ENCODE peak calls at places on chromosomes 1 and 21, in eight cellular contexts. A is stomach, N is endothelial cell of umbilical vein, D is K562, P is transverse colon, O is H1, U is HCT116, L is upper lobe of left lung. J is an unnamed sample.

GRCh38 chr1:1270813-1271212 is 2.8 kb downstream of the UBE2J2 start:
- DNase-seq in A (no peak), L (no peak), N (no peak), P (no peak), D (no peak), U (no peak), O (no peak), J (peak; percentile 72)

GRCh38 chr1:192545781-192546521 is 29.6 kb upstream of the RGS1 start:
- DNase-seq in L (no peak), O (no peak), P (no peak), D (no peak), U (no peak), A (no peak), N (peak; percentile 34), J (no peak)

GRCh38 chr1:23539698-23540266 is 8.7 kb upstream of the E2F2 start:
- DNase-seq in N (peak; percentile 93), A (peak; percentile 92), L (no peak), O (peak; percentile 95), U (peak; percentile 94), P (peak; percentile 95), D (peak; percentile 98), J (peak; percentile 95)

GRCh38 chr1:222043444-222044292 is 301.8 kb upstream of the DUSP10 start:
- DNase-seq in P (no peak), A (no peak), O (no peak), L (peak; percentile 25), U (no peak), D (no peak), N (no peak), J (no peak)

GRCh38 chr21:14923468-14923867 is 141.3 kb downstream of the NRIP1 start:
- DNase-seq in A (no peak), P (no peak), L (no peak), U (no peak), D (no peak), O (no peak), N (no peak), J (no peak)

GRCh38 chr1:6211731-6212130 is 5.8 kb downstream of the RNF207 start:
- DNase-seq in U (no peak), D (no peak), P (no peak), L (no peak), O (no peak), A (no peak), N (no peak), J (no peak)

GRCh38 chr1:226702318-226702956 is 36.6 kb downstream of the ITPKB start:
- DNase-seq in P (no peak), N (no peak), D (no peak), U (no peak), O (no peak), A (no peak), L (no peak), J (no peak)

GRCh38 chr1:145892486-145893087 is 6.9 kb upstream of the ANKRD35 start:
- DNase-seq in P (no peak), L (no peak), A (peak; percentile 79), O (no peak), U (no peak), N (peak; percentile 81), D (peak; percentile 74), J (no peak)

GRCh38 chr1:43452789-43453441 is 816 bp downstream of the HYI start:
- DNase-seq in O (no peak), N (peak; percentile 55), A (peak; percentile 49), L (no peak), P (no peak), D (peak; percentile 59), U (no peak), J (no peak)

GRCh38 chr1:36913016-36913415 is 121.3 kb downstream of the GRIK3 start:
- DNase-seq in N (no peak), P (no peak), D (no peak), A (no peak), U (no peak), O (no peak), L (no peak), J (no peak)

GRCh38 chr1:20008391-20008841 is 29.0 kb upstream of the PLA2G2A start:
- DNase-seq in O (no peak), A (no peak), D (peak; percentile 77), L (no peak), P (no peak), N (no peak), U (no peak), J (no peak)

GRCh38 chr1:34176830-34177613 is at the start of gene C1orf94:
- DNase-seq in L (peak; percentile 80), D (no peak), N (no peak), P (no peak), O (no peak), A (no peak), U (no peak), J (no peak)

GRCh38 chr1:159988006-159988405 is 34.0 kb upstream of the SLAMF9 start:
- DNase-seq in L (no peak), U (no peak), D (no peak), P (no peak), A (no peak), N (no peak), O (no peak), J (no peak)

GRCh38 chr21:25334046-25334730 is 273.1 kb downstream of the MRPL39 start:
- DNase-seq in U (no peak), P (no peak), N (no peak), A (no peak), O (no peak), D (no peak), L (no peak), J (no peak)

GRCh38 chr21:46325073-46325912 is 1.3 kb downstream of the PCNT start:
- DNase-seq in P (peak; percentile 57), L (peak; percentile 90), O (peak; percentile 31), N (peak; percentile 59), A (peak; percentile 37), U (peak; percentile 28), D (peak; percentile 89), J (peak; percentile 92)

GRCh38 chr1:28256197-28256827 is 3.0 kb upstream of the SESN2 start:
- DNase-seq in D (no peak), O (no peak), U (no peak), L (no peak), N (no peak), P (no peak), A (no peak), J (no peak)

GRCh38 chr1:230754831-230755230 is 7.6 kb downstream of the CAPN9 start:
- DNase-seq in O (no peak), D (peak; percentile 27), A (peak; percentile 80), U (no peak), L (no peak), P (no peak), N (no peak), J (peak; percentile 39)

GRCh38 chr1:164033782-164034181 is 525.2 kb upstream of the PBX1 start:
- DNase-seq in L (no peak), N (no peak), P (no peak), O (no peak), D (no peak), U (no peak), A (no peak), J (no peak)

GRCh38 chr1:125065821-125066180 is 3881.0 kb downstream of the SRGAP2C start:
- DNase-seq in L (peak; percentile 26), O (no peak), U (no peak), P (no peak), A (no peak), D (no peak), N (no peak), J (peak; percentile 27)
- H3K9me3 ChIP-seq in L (peaks cover 9% of the 10 kb centered on the region), O (peaks cover 26% of the 10 kb centered on the region), U (peaks cover 28% of the 10 kb centered on the region), P (peaks cover 3% of the 10 kb centered on the region), A (peaks cover 65% of the 10 kb centered on the region), D (no peaks in the 10 kb centered on the region), N (peaks cover 13% of the 10 kb centered on the region), J (peaks cover 33% of the 10 kb centered on the region)

GRCh38 chr1:151613275-151613867 is 1.5 kb downstream of the SNX27 start:
- DNase-seq in N (no peak), L (no peak), O (no peak), P (no peak), A (no peak), D (peak; percentile 36), U (no peak), J (no peak)
- TF ChIP-seq POLR2AphosphoS5 in N (no peak), L (no peak), O (no peak), P (no peak), A (no peak), D (no peak), U (no peak), J (no peak)

GRCh38 chr1:49552101-49552500 is 471.7 kb downstream of the AGBL4 start:
- DNase-seq in N (no peak), U (no peak), O (no peak), D (no peak), P (no peak), A (no peak), L (no peak), J (no peak)
- H3K9me3 ChIP-seq in N (peaks cover 5% of the 10 kb centered on the region), U (no peaks in the 10 kb centered on the region), O (peaks cover 51% of the 10 kb centered on the region), D (no peaks in the 10 kb centered on the region), P (no peaks in the 10 kb centered on the region), A (peaks cover 31% of the 10 kb centered on the region), L (no peaks in the 10 kb centered on the region), J (no peaks in the 10 kb centered on the region)

GRCh38 chr1:240341365-240342250 is 249.9 kb downstream of the FMN2 start:
- DNase-seq in L (no peak), A (no peak), D (no peak), U (no peak), N (no peak), P (no peak), O (no peak), J (no peak)

GRCh38 chr1:240338837-240339236 is 247.2 kb downstream of the FMN2 start:
- DNase-seq in U (no peak), L (peak; percentile 18), A (no peak), P (no peak), O (no peak), N (no peak), D (peak; percentile 21), J (no peak)

GRCh38 chr1:240342251-240342625 is 250.6 kb downstream of the FMN2 start:
- DNase-seq in U (no peak), A (no peak), O (no peak), L (no peak), D (no peak), N (no peak), P (no peak), J (no peak)

DNA sequence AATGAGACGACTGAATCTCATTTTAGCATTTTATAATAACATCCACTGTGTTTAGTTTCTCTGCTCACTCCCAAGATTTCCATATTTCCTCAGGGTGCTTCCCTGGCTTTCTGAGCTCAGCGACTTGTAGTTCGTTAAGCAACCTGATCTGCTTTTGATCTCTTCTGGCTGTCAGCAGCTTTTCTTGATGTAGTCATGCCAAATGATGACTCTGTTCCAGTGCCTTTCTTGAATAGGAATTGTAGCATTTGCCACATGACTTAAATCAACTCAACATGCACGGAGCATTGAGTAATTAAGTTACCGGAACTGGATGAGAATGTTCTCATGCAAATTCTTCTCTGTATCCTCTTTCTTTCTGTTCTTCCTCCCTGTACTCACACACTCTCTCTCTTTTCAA is 246.1 kb downstream of the FMN2 start:
- DNase-seq in A (no peak), U (no peak), P (no peak), L (no peak), D (no peak), O (no peak), N (no peak), J (no peak)
- TF ChIP-seq POLR2AphosphoS5 in A (no peak), U (no peak), P (peak; percentile 78), L (no peak), D (no peak), O (no peak), N (no peak), J (no peak)

GRCh38 chr1:80050523-80050922 is 1044.0 kb upstream of the ADGRL4 start:
- DNase-seq in P (no peak), A (no peak), O (no peak), D (no peak), N (no peak), U (no peak), L (peak; percentile 36), J (peak; percentile 53)
- H3K9me3 ChIP-seq in P (no peaks in the 10 kb centered on the region), A (no peaks in the 10 kb centered on the region), O (peaks cover 8% of the 10 kb centered on the region), D (no peaks in the 10 kb centered on the region), N (no peaks in the 10 kb centered on the region), U (no peaks in the 10 kb centered on the region), L (no peaks in the 10 kb centered on the region), J (peaks cover 37% of the 10 kb centered on the region)